ENCODE peak calls at places on chromosomes 12 and 14, in five cellular contexts. One of them, this sample, is unnamed. For H3K4me1, the result is how much of the 10 kb centered on the place peaks cover.

GRCh38 chr12:54598966-54599365 is 10.5 kb upstream of the PPP1R1A start:
- DNase-seq in neuronal stem cell: no peak
- DNase-seq in A549: no peak
- DNase-seq in HepG2: no peak
- DNase-seq in astrocyte: no peak
- DNase-seq in this sample: no peak

GRCh38 chr14:61266436-61267220 is 14.5 kb downstream of the TMEM30B start:
- DNase-seq in neuronal stem cell: no peak
- DNase-seq in A549: no peak
- DNase-seq in HepG2: no peak
- DNase-seq in astrocyte: no peak
- DNase-seq in this sample: no peak

GRCh38 chr14:76710093-76711010 is 50.9 kb upstream of the VASH1 start:
- DNase-seq in neuronal stem cell: peak
- DNase-seq in A549: peak
- DNase-seq in HepG2: peak
- DNase-seq in astrocyte: peak
- DNase-seq in this sample: no peak

GRCh38 chr14:22339277-22339676 is 249.7 kb downstream of the DAD1 start:
- DNase-seq in neuronal stem cell: no peak
- DNase-seq in A549: no peak
- DNase-seq in HepG2: no peak
- DNase-seq in astrocyte: peak
- DNase-seq in this sample: no peak

GRCh38 chr12:89166525-89166934 is 185.8 kb downstream of the DUSP6 start:
- DNase-seq in neuronal stem cell: no peak
- DNase-seq in A549: peak
- DNase-seq in HepG2: no peak
- DNase-seq in astrocyte: peak
- DNase-seq in this sample: no peak

GRCh38 chr14:83006071-83006670 is 1472.5 kb upstream of the SEL1L start:
- DNase-seq in neuronal stem cell: no peak
- DNase-seq in A549: no peak
- DNase-seq in HepG2: no peak
- DNase-seq in astrocyte: no peak
- DNase-seq in this sample: peak

GRCh38 chr12:117118838-117119591 is 19.8 kb upstream of the TESC start:
- DNase-seq in neuronal stem cell: peak
- DNase-seq in A549: no peak
- DNase-seq in HepG2: peak
- DNase-seq in astrocyte: no peak
- DNase-seq in this sample: no peak

GRCh38 chr14:99687284-99688209 is 3.4 kb downstream of the CYP46A1 start:
- DNase-seq in neuronal stem cell: peak
- DNase-seq in A549: no peak
- DNase-seq in HepG2: peak
- DNase-seq in astrocyte: no peak
- DNase-seq in this sample: no peak

GRCh38 chr14:25250516-25250915 is 200.6 kb upstream of the STXBP6 start:
- DNase-seq in neuronal stem cell: no peak
- DNase-seq in A549: no peak
- DNase-seq in HepG2: no peak
- DNase-seq in astrocyte: no peak
- DNase-seq in this sample: no peak

GRCh38 chr14:105857816-105858675 is 331.7 kb downstream of the TMEM121 start:
- DNase-seq in neuronal stem cell: no peak
- DNase-seq in A549: no peak
- DNase-seq in HepG2: no peak
- DNase-seq in astrocyte: no peak
- DNase-seq in this sample: peak

GRCh38 chr14:101599234-101599885 is 38.1 kb downstream of the DIO3 start:
- DNase-seq in neuronal stem cell: no peak
- DNase-seq in A549: no peak
- DNase-seq in HepG2: no peak
- DNase-seq in astrocyte: no peak
- DNase-seq in this sample: no peak

GRCh38 chr12:59695379-59695778 is 99.5 kb downstream of the SLC16A7 start:
- DNase-seq in neuronal stem cell: no peak
- DNase-seq in A549: no peak
- DNase-seq in HepG2: no peak
- DNase-seq in astrocyte: peak
- DNase-seq in this sample: no peak

GRCh38 chr12:7108042-7108927 is 729 bp downstream of the C1RL start:
- DNase-seq in neuronal stem cell: peak
- DNase-seq in A549: peak
- DNase-seq in HepG2: peak
- DNase-seq in astrocyte: peak
- DNase-seq in this sample: peak

GRCh38 chr12:33617218-33617617 is 177.6 kb upstream of the SYT10 start:
- DNase-seq in neuronal stem cell: no peak
- DNase-seq in A549: no peak
- DNase-seq in HepG2: no peak
- DNase-seq in astrocyte: no peak
- DNase-seq in this sample: no peak
- H3K4me1 ChIP-seq in neuronal stem cell: under half
- H3K4me1 ChIP-seq in A549: under half
- H3K4me1 ChIP-seq in HepG2: under half
- H3K4me1 ChIP-seq in astrocyte: under half
- H3K4me1 ChIP-seq in this sample: under half

GRCh38 chr12:57851552-57852186 is 5.1 kb upstream of the CTDSP2 start:
- DNase-seq in neuronal stem cell: no peak
- DNase-seq in A549: no peak
- DNase-seq in HepG2: no peak
- DNase-seq in astrocyte: no peak
- DNase-seq in this sample: no peak
- H3K27ac ChIP-seq in neuronal stem cell: no peak
- H3K27ac ChIP-seq in A549: peak
- H3K27ac ChIP-seq in HepG2: no peak
- H3K27ac ChIP-seq in astrocyte: no peak
- H3K27ac ChIP-seq in this sample: no peak

GRCh38 chr12:120197542-120197887 is 3.0 kb upstream of the GCN1 start:
- DNase-seq in neuronal stem cell: no peak
- DNase-seq in A549: no peak
- DNase-seq in HepG2: no peak
- DNase-seq in astrocyte: no peak
- DNase-seq in this sample: no peak

GRCh38 chr12:120196363-120196762 is 1.8 kb upstream of the GCN1 start:
- DNase-seq in neuronal stem cell: no peak
- DNase-seq in A549: no peak
- DNase-seq in HepG2: no peak
- DNase-seq in astrocyte: no peak
- DNase-seq in this sample: no peak

GRCh38 chr12:120194534-120195395 is at the start of gene GCN1:
- DNase-seq in neuronal stem cell: peak
- DNase-seq in A549: peak
- DNase-seq in HepG2: peak
- DNase-seq in astrocyte: peak
- DNase-seq in this sample: peak

GRCh38 chr12:120190985-120191480 is 3.5 kb downstream of the GCN1 start:
- DNase-seq in neuronal stem cell: no peak
- DNase-seq in A549: no peak
- DNase-seq in HepG2: no peak
- DNase-seq in astrocyte: no peak
- DNase-seq in this sample: no peak

DNA sequence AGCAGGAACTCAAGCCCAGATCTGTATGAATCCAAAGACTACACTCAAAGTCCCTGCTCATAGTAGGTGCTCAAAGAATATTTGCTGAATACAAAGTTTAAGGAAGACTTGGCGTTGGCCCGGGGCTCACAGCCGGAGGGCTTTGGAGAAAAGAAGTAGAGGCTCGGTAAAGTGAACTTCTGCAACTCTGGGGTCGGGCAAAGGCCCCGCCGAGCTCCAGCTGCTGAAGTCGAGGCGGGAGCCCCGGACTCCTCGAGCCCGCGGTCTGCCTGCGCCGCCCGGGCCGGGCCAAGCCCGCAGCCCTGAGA is 335 bp downstream of the GCN1 start:
- DNase-seq in neuronal stem cell: no peak
- DNase-seq in A549: no peak
- DNase-seq in HepG2: no peak
- DNase-seq in astrocyte: no peak
- DNase-seq in this sample: no peak
- H3K4me1 ChIP-seq in neuronal stem cell: under half
- H3K4me1 ChIP-seq in A549: half or more
- H3K4me1 ChIP-seq in HepG2: half or more
- H3K4me1 ChIP-seq in astrocyte: under half
- H3K4me1 ChIP-seq in this sample: under half

GRCh38 chr14:64412237-64412636 is 24.1 kb downstream of the MTHFD1 start:
- DNase-seq in neuronal stem cell: no peak
- DNase-seq in A549: no peak
- DNase-seq in HepG2: no peak
- DNase-seq in astrocyte: no peak
- DNase-seq in this sample: no peak
- H3K27ac ChIP-seq in neuronal stem cell: no peak
- H3K27ac ChIP-seq in A549: no peak
- H3K27ac ChIP-seq in HepG2: no peak
- H3K27ac ChIP-seq in astrocyte: no peak
- H3K27ac ChIP-seq in this sample: no peak

GRCh38 chr12:57888407-57889157 is 42.1 kb upstream of the CTDSP2 start:
- DNase-seq in neuronal stem cell: no peak
- DNase-seq in A549: no peak
- DNase-seq in HepG2: no peak
- DNase-seq in astrocyte: peak
- DNase-seq in this sample: no peak
- H3K4me1 ChIP-seq in neuronal stem cell: under half
- H3K4me1 ChIP-seq in A549: half or more
- H3K4me1 ChIP-seq in HepG2: under half
- H3K4me1 ChIP-seq in astrocyte: under half
- H3K4me1 ChIP-seq in this sample: half or more

GRCh38 chr12:71354871-71355270 is 84.7 kb upstream of the LGR5 start:
- DNase-seq in neuronal stem cell: peak
- DNase-seq in A549: no peak
- DNase-seq in HepG2: no peak
- DNase-seq in astrocyte: no peak
- DNase-seq in this sample: no peak
- H3K27ac ChIP-seq in neuronal stem cell: no peak
- H3K27ac ChIP-seq in A549: no peak
- H3K27ac ChIP-seq in HepG2: no peak
- H3K27ac ChIP-seq in astrocyte: no peak
- H3K27ac ChIP-seq in this sample: no peak

GRCh38 chr12:68775121-68775520 is 29.1 kb downstream of the SLC35E3 start:
- DNase-seq in neuronal stem cell: no peak
- DNase-seq in A549: no peak
- DNase-seq in HepG2: no peak
- DNase-seq in astrocyte: no peak
- DNase-seq in this sample: no peak

GRCh38 chr12:68772714-68773113 is 26.7 kb downstream of the SLC35E3 start:
- DNase-seq in neuronal stem cell: no peak
- DNase-seq in A549: no peak
- DNase-seq in HepG2: no peak
- DNase-seq in astrocyte: no peak
- DNase-seq in this sample: no peak

GRCh38 chr12:68771223-68771925 is 25.4 kb downstream of the SLC35E3 start:
- DNase-seq in neuronal stem cell: no peak
- DNase-seq in A549: no peak
- DNase-seq in HepG2: no peak
- DNase-seq in astrocyte: no peak
- DNase-seq in this sample: no peak

GRCh38 chr12:68776976-68777610 is 30.9 kb upstream of the MDM2 start:
- DNase-seq in neuronal stem cell: no peak
- DNase-seq in A549: no peak
- DNase-seq in HepG2: no peak
- DNase-seq in astrocyte: no peak
- DNase-seq in this sample: no peak

GRCh38 chr12:68773582-68773981 is 27.6 kb downstream of the SLC35E3 start:
- DNase-seq in neuronal stem cell: no peak
- DNase-seq in A549: no peak
- DNase-seq in HepG2: no peak
- DNase-seq in astrocyte: no peak
- DNase-seq in this sample: no peak
- H3K4me1 ChIP-seq in neuronal stem cell: under half
- H3K4me1 ChIP-seq in A549: under half
- H3K4me1 ChIP-seq in HepG2: under half
- H3K4me1 ChIP-seq in astrocyte: under half
- H3K4me1 ChIP-seq in this sample: under half

This sample was measured in upper lobe of left lung.